ENCODE peak calls at places on chromosomes 6 and 20, in ten cellular contexts. L is uterus; X is CD8-positive, alpha-beta memory T cell; P is PC-3; V is tibial nerve; Y is CD8-positive, alpha-beta T cell; U is heart right ventricle; E is breast epithelium; K is HCT116; B is aorta. J is an unnamed sample.

GRCh38 chr6:111628117-111628866 is 22.6 kb upstream of the TRAF3IP2 start:
- DNase-seq in L (no peak), Y (no peak), K (no peak), V (peak; percentile 35), B (no peak), P (no peak), E (no peak), U (no peak), X (no peak), J (no peak)

GRCh38 chr6:13014551-13015378 is 298.2 kb downstream of the PHACTR1 start:
- DNase-seq in K (no peak), B (no peak), Y (no peak), X (no peak), L (no peak), E (no peak), V (no peak), P (no peak), U (peak; percentile 30), J (no peak)

GRCh38 chr6:106309024-106309423 is 16.5 kb downstream of the ATG5 start:
- DNase-seq in K (no peak), Y (no peak), E (no peak), U (no peak), X (no peak), B (no peak), L (no peak), V (no peak), P (no peak), J (no peak)

GRCh38 chr6:11609324-11610071 is 71.9 kb downstream of the TMEM170B start:
- DNase-seq in Y (no peak), V (no peak), E (no peak), P (peak; percentile 82), K (no peak), U (peak; percentile 45), B (peak; percentile 88), L (no peak), X (no peak), J (peak; percentile 100)

GRCh38 chr6:127120109-127120786 is 1.8 kb downstream of the RSPO3 start:
- DNase-seq in U (no peak), P (no peak), K (no peak), X (no peak), Y (no peak), E (no peak), V (no peak), L (peak; percentile 31), B (no peak), J (no peak)

GRCh38 chr6:7439243-7439642 is 49.6 kb downstream of the RIOK1 start:
- DNase-seq in X (no peak), L (no peak), U (no peak), E (no peak), B (no peak), Y (no peak), P (no peak), V (no peak), K (no peak), J (no peak)

GRCh38 chr6:36596359-36596758 is 2.2 kb downstream of the SRSF3 start:
- DNase-seq in L (no peak), U (no peak), B (no peak), P (no peak), Y (no peak), K (no peak), X (no peak), E (no peak), V (no peak), J (no peak)

GRCh38 chr6:46170357-46171289 is at the start of gene ENPP5:
- DNase-seq in V (peak; percentile 37), Y (peak; percentile 62), E (peak; percentile 85), P (peak; percentile 9), U (peak; percentile 70), B (peak; percentile 79), K (peak; percentile 87), L (peak; percentile 43), X (peak; percentile 73), J (peak; percentile 45)

DNA sequence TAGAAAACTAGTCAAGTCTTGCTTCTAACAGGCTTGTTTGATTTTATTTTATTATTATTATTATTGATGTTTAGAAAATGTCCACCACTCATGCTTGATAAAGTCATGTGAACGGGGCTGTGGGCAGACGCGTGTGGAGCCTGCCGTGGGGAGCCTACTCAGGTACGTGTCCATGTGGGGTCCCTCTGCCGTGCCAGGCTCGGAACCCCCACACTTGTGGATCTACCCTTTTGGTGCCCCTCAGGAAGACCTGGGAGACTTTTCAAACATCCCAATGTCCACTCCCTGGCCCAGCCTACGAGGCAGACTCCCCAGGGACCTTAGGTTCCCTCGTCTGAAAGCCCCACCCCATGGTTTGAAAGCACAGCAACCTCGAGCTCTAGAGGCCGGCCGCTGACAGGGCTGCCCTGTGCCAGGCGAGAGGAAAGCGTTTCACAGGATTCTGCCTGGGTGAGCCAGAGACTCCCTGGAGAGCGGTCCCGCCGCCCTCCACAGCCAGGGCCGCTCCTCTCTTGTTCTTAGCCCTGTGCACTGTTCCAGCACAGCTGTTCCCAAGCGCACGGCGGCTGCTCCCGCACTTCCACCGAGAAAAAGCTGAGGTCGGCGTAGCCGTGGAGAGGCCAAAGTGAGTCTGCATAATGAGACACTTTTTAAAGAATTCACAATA is 249.7 kb downstream of the TTLL2 start:
- DNase-seq in V (peak; percentile 27), P (no peak), U (peak; percentile 38), Y (no peak), K (no peak), B (peak; percentile 80), L (peak; percentile 66), X (no peak), E (peak; percentile 48), J (no peak)
- H3K9me3 ChIP-seq in V (no peaks in the 10 kb centered on the region), P (no peaks in the 10 kb centered on the region), U (no peaks in the 10 kb centered on the region), Y (no peaks in the 10 kb centered on the region), K (no peaks in the 10 kb centered on the region), B (no peaks in the 10 kb centered on the region), L (no peaks in the 10 kb centered on the region), X (no peaks in the 10 kb centered on the region), E (no peaks in the 10 kb centered on the region), J (no peaks in the 10 kb centered on the region)

GRCh38 chr20:20209684-20210083 is 157.4 kb downstream of the CFAP61 start:
- DNase-seq in L (no peak), U (no peak), P (no peak), Y (no peak), V (no peak), X (no peak), E (no peak), B (no peak), K (no peak), J (no peak)

GRCh38 chr20:20211274-20211987 is 156.5 kb upstream of the INSM1 start:
- DNase-seq in P (peak; percentile 58), X (no peak), U (no peak), Y (no peak), E (no peak), V (no peak), B (no peak), L (no peak), K (no peak), J (peak; percentile 26)

GRCh38 chr20:20210327-20210726 is 157.6 kb upstream of the INSM1 start:
- DNase-seq in P (no peak), B (no peak), V (no peak), L (no peak), Y (no peak), K (no peak), U (no peak), E (no peak), X (no peak), J (no peak)

GRCh38 chr20:20211988-20212518 is 155.9 kb upstream of the INSM1 start:
- DNase-seq in U (no peak), L (no peak), V (no peak), X (no peak), Y (no peak), K (no peak), E (no peak), B (no peak), P (no peak), J (no peak)

GRCh38 chr20:20210943-20211273 is 157.0 kb upstream of the INSM1 start:
- DNase-seq in P (no peak), U (no peak), K (no peak), L (no peak), X (no peak), E (no peak), B (no peak), Y (no peak), V (no peak), J (no peak)
- H3K4me3 ChIP-seq in P (no peak overlapping the region), U (no peak overlapping the region), K (no peak overlapping the region), L (no peak overlapping the region), X (no peak overlapping the region), E (no peak overlapping the region), B (no peak overlapping the region), Y (no peak overlapping the region), V (no peak overlapping the region), J (no peak overlapping the region)

DNA sequence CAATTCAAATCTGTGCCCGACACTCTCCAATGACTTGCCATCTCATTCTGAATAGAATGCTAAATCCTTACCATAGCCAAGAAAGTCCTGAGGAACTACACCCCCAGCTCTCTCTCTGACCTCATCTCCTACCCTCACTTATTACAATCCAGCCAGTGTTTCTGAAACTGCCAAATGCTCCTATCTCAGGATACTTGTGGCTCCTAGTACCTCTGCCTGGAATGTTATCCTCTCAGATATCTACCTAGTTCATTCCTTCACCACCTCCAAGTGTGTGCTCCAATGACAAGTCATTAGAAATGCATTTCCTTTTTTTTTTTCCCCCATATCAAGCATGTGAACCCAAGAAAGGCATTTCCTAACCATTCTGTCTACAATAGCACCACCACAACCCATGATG is 24.4 kb downstream of the ZNF184 start:
- DNase-seq in E (no peak), V (no peak), P (no peak), L (no peak), B (no peak), K (no peak), U (no peak), X (no peak), Y (no peak), J (no peak)
- H3K9me3 ChIP-seq in E (peaks cover 68% of the 10 kb centered on the region), V (peaks cover 98% of the 10 kb centered on the region), P (peaks cover 63% of the 10 kb centered on the region), L (no peaks in the 10 kb centered on the region), B (peaks cover 14% of the 10 kb centered on the region), K (peaks cover 48% of the 10 kb centered on the region), U (peaks cover 62% of the 10 kb centered on the region), X (peaks cover 59% of the 10 kb centered on the region), Y (peaks cover 49% of the 10 kb centered on the region), J (peaks cover 77% of the 10 kb centered on the region)

GRCh38 chr20:45017859-45018258 is 51.5 kb downstream of the STK4 start:
- DNase-seq in X (no peak), Y (no peak), V (no peak), P (no peak), L (no peak), B (no peak), K (no peak), U (no peak), E (no peak), J (no peak)

GRCh38 chr20:45014671-45015415 is 48.5 kb downstream of the STK4 start:
- DNase-seq in P (peak; percentile 15), Y (no peak), X (no peak), U (no peak), B (no peak), V (no peak), K (no peak), E (no peak), L (no peak), J (no peak)

GRCh38 chr20:45019027-45019763 is 52.9 kb downstream of the STK4 start:
- DNase-seq in X (no peak), V (no peak), P (no peak), L (no peak), Y (no peak), E (no peak), K (no peak), U (no peak), B (no peak), J (no peak)

GRCh38 chr20:45017281-45017680 is 51.0 kb downstream of the STK4 start:
- DNase-seq in P (no peak), U (no peak), V (no peak), L (no peak), K (no peak), Y (no peak), E (no peak), B (no peak), X (no peak), J (no peak)

DNA sequence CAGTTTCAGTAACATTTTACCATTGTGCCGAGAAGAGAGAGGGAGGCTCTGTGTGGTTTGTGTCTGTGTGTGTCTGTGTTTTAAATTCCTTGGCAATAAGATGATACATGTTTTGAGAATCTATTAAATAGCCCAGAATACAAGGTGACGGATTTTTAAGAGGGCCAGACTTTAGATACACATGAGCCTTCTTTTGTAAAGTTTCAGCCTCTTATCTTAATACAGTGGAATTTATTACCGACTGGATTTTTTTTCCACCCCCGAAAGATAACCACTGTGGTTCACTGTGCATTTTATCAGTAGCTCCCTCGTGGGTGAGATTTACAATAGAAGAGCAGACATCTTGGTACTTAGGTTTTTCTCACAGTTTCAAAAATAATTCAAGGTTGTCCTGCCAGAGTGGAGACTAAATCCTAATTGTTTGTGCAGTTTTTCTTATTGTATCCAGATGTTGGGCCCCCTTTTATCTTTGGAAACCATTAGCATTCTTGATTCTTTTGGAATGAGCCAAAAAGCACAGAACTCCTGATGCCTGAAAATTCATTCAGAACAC is 49.9 kb downstream of the STK4 start:
- DNase-seq in V (no peak), E (no peak), Y (no peak), U (no peak), B (no peak), L (no peak), P (no peak), X (no peak), K (no peak), J (no peak)
- H3K4me3 ChIP-seq in V (no peak overlapping the region), E (no peak overlapping the region), Y (no peak overlapping the region), U (no peak overlapping the region), B (no peak overlapping the region), L (no peak overlapping the region), P (no peak overlapping the region), X (no peak overlapping the region), K (no peak overlapping the region), J (no peak overlapping the region)

J was measured in MG63.